ENCODE peak calls at places on chromosomes 2 and 18, in four cellular contexts. D, C, N and B are unnamed samples.

GRCh38 chr2:128746356-128746755 is 427.7 kb upstream of the HS6ST1 start:
- DNase-seq in D (peak), C (peak), N (peak), B (peak)

GRCh38 chr2:219396863-219397457 is 9.2 kb upstream of the DNPEP start:
- DNase-seq in D (no peak), C (no peak), N (no peak), B (no peak)

GRCh38 chr18:76875390-76876330 is 53.3 kb downstream of the ZNF236 start:
- DNase-seq in D (peak), C (peak), N (peak), B (no peak)

GRCh38 chr2:100228415-100228814 is 86.0 kb upstream of the AFF3 start:
- DNase-seq in D (no peak), C (no peak), N (no peak), B (no peak)

GRCh38 chr2:234670052-234670451 is 173.2 kb upstream of the ARL4C start:
- DNase-seq in D (no peak), C (peak), N (no peak), B (peak)

GRCh38 chr18:8107426-8107825 is 501.8 kb upstream of the RAB12 start:
- DNase-seq in D (no peak), C (peak), N (no peak), B (peak)

GRCh38 chr2:136056077-136056688 is 61.8 kb downstream of the CXCR4 start:
- DNase-seq in D (no peak), C (no peak), N (no peak), B (no peak)

GRCh38 chr2:199458017-199458805 is 472 bp upstream of the SATB2 start:
- DNase-seq in D (no peak), C (no peak), N (no peak), B (no peak)

GRCh38 chr2:164920430-164920829 is 34.9 kb downstream of the SLC38A11 start:
- DNase-seq in D (no peak), C (peak), N (no peak), B (peak)

GRCh38 chr2:192230864-192231453 is 36.2 kb upstream of the TMEFF2 start:
- DNase-seq in D (no peak), C (peak), N (no peak), B (no peak)

GRCh38 chr2:51516667-51517066 is 484.7 kb upstream of the NRXN1 start:
- DNase-seq in D (no peak), C (no peak), N (no peak), B (no peak)

GRCh38 chr2:188808921-188809320 is 165.3 kb upstream of the COL3A1 start:
- DNase-seq in D (no peak), C (peak), N (peak), B (no peak)

GRCh38 chr18:50737127-50737526 is 82.7 kb downstream of the MRO start:
- DNase-seq in D (no peak), C (no peak), N (no peak), B (no peak)

GRCh38 chr2:171386627-171387026 is 47.2 kb downstream of the METTL8 start:
- DNase-seq in D (no peak), C (no peak), N (no peak), B (no peak)

GRCh38 chr2:217409939-217410820 is 550.3 kb upstream of the TNP1 start:
- DNase-seq in D (no peak), C (no peak), N (no peak), B (no peak)

GRCh38 chr2:45190481-45190880 is 181.2 kb upstream of the SIX2 start:
- DNase-seq in D (no peak), C (peak), N (no peak), B (no peak)

GRCh38 chr2:19786408-19787058 is 115.2 kb downstream of the TTC32 start:
- DNase-seq in D (no peak), C (peak), N (no peak), B (no peak)

GRCh38 chr2:152569186-152569585 is 148.1 kb downstream of the PRPF40A start:
- DNase-seq in D (no peak), C (no peak), N (no peak), B (no peak)

GRCh38 chr2:152568566-152568965 is 148.7 kb downstream of the PRPF40A start:
- DNase-seq in D (no peak), C (no peak), N (no peak), B (no peak)

GRCh38 chr2:152573168-152573567 is 144.1 kb downstream of the PRPF40A start:
- DNase-seq in D (no peak), C (peak), N (no peak), B (no peak)

GRCh38 chr2:152566728-152567069 is 150.6 kb downstream of the PRPF40A start:
- DNase-seq in D (no peak), C (peak), N (no peak), B (no peak)

GRCh38 chr2:152571035-152571766 is 146.1 kb downstream of the PRPF40A start:
- DNase-seq in D (no peak), C (no peak), N (peak), B (no peak)
- TF ChIP-seq CTCF in D (no peak), C (no peak), N (no peak), B (no peak)

DNA sequence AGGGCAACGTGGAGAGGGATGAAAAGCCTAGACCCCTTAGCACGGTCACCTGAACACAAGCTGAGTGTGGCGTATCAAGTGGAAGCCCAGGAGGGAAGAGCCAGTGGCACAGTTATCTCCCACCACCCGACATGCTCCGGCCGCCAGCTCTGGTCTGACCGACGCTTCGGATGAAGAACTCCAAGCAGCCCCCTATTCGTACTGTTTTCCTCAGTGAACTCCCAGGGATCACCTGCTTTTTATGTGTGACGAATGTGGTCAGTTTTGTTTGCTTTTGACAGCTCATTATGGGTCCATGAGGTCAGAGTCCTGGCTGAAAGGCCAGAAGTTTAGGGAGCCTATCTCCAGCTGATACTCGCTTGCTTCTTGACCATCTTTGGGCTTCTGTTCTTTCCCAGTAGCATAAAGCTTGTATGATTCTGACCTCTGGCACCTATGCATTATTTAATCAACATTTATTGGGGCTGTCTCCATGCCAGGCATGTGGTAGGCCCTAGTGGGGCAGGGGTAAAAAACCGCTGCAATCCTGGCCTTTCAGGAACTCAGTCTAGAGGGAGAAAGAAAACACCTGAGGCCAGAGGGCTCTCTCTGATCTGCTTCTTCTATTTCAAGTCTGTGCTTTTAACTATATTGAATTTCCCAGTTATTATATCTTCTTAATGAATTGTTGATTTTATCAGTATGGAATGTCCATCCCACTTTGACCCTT is 33.0 kb upstream of the MRPL33 start:
- DNase-seq in D (no peak), C (no peak), N (no peak), B (no peak)
- H3K4me3 ChIP-seq in D (no peak), C (no peak), N (no peak), B (no peak)

DNA sequence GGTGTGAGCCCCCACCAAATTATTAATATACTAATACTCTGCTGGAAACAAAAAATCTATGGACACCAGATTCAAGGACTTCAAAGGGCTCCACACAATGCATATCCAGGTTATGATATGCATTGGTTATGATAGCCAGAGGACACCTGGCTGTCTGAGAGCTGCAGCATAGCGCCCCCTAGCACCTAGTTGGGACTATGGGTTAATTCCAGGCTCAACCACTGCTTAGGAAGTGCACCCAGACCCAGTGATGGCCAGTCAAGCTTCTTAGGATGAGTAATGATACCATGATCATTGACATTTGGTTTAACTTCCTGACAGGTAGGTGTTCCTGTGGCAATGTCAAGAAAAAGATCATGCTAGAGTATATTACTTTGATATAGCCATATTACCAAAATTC is 3.8 kb upstream of the FRZB start:
- DNase-seq in D (no peak), C (no peak), N (no peak), B (no peak)
- TF ChIP-seq CTCF in D (no peak), C (peak), N (peak), B (peak)

DNA sequence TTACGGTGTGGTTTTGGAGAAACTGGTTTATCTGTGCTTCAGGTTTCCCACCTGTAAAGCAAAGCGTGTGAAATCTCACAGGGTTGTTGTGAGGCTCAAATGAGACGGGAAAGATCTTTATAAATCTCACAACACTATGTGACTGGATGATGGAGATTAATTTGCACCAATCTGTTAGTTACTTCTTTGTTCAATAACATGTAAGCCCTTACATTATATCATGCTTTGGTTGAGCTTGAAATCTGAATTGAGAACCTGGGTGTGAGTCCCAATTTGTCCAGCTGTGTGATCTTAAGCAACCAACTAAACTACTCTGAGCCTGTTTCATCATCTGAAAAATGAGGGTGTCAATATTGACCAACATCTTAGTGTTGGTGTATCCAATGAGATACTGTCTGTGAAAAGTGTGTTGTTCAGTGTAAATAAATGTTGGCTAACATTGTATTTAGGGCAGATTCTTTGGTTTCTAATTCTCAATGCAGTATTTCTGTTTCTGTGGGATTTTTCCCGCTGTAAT is 741 bp upstream of the GCKR start:
- DNase-seq in D (no peak), C (no peak), N (no peak), B (no peak)
- H3K4me3 ChIP-seq in D (no peak), C (no peak), N (no peak), B (no peak)

DNA sequence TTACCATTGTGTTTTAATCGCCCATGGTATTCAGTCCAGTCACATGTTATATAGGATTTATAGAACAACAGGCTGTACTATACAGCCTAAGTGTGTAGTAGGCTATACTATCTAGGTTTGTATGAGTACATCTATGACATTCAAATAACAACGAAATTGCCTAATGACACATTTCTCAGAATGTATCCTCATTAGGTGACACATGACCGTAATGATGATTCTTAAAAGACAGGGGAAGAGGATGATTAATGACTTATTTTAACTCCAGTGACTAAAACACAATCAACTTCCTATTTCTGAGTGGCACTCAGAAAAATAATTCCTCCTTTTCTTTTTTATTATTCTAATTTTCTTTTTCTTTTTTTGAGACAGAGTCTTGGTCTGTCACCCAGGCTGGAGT is 63.0 kb upstream of the ACSL3 start:
- DNase-seq in D (no peak), C (no peak), N (no peak), B (no peak)
- TF ChIP-seq CTCF in D (no peak), C (no peak), N (no peak), B (no peak)